ENCODE peak calls at places on chromosome 2, in four cellular contexts. O, I, L and S are unnamed samples.
A peak's percentile ranks its signal among the peaks of the same experiment; 100 is the strongest.

GRCh38 chr2:80288576-80288975 is 16.0 kb downstream of the LRRTM1 start:
- DNase-seq in O (no peak), I (no peak), L (no peak), S (peak; percentile 24)

GRCh38 chr2:222751238-222751637 is 79.8 kb downstream of the MOGAT1 start:
- DNase-seq in O (no peak), I (no peak), L (no peak), S (no peak)

GRCh38 chr2:92074549-92074898 is 2796.7 kb upstream of the TEKT4 start:
- DNase-seq in O (no peak), I (no peak), L (no peak), S (no peak)

GRCh38 chr2:18299423-18300212 is 260.8 kb downstream of the RDH14 start:
- DNase-seq in O (peak; percentile 43), I (peak; percentile 93), L (no peak), S (no peak)

GRCh38 chr2:10891391-10891790 is 20.3 kb upstream of the KCNF1 start:
- DNase-seq in O (no peak), I (no peak), L (no peak), S (no peak)

GRCh38 chr2:54556659-54557121 is 100.6 kb downstream of the SPTBN1 start:
- DNase-seq in O (peak; percentile 20), I (no peak), L (no peak), S (no peak)

GRCh38 chr2:120887844-120888243 is 152.2 kb downstream of the GLI2 start:
- DNase-seq in O (no peak), I (no peak), L (no peak), S (no peak)

GRCh38 chr2:233422050-233422639 is 67.9 kb downstream of the DGKD start:
- DNase-seq in O (peak; percentile 65), I (peak; percentile 47), L (no peak), S (no peak)

GRCh38 chr2:213151437-213152064 is at the start of gene IKZF2:
- DNase-seq in O (peak; percentile 91), I (peak; percentile 93), L (peak; percentile 64), S (peak; percentile 76)

GRCh38 chr2:112021781-112022231 is 33.3 kb upstream of the TMEM87B start:
- DNase-seq in O (no peak), I (no peak), L (no peak), S (no peak)

GRCh38 chr2:112018846-112019245 is 36.2 kb upstream of the TMEM87B start:
- DNase-seq in O (no peak), I (no peak), L (no peak), S (no peak)

GRCh38 chr2:112019510-112019909 is 35.6 kb upstream of the TMEM87B start:
- DNase-seq in O (no peak), I (peak; percentile 37), L (no peak), S (no peak)

GRCh38 chr2:112021269-112021668 is 33.8 kb upstream of the TMEM87B start:
- DNase-seq in O (no peak), I (no peak), L (no peak), S (no peak)

DNA sequence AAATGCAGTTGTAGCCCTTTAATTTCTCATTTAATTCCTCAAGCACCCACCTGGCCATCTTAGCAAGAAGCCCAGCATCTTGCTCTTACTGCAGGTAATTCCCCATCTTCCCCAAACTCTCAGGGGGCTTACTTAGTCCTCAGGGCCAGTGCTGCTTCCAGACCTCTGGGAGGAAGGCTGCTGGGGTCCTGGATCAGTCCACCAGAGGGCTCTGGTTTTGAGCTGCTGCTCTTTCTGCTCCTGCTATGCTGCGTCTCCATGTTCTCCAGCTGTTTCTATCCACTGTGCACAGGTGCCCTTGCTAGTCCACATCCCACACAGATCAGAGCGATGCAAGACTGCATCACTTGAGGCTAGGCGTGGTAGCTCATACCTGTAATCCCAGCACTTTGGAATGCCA is 34.5 kb upstream of the TMEM87B start:
- DNase-seq in O (no peak), I (no peak), L (no peak), S (no peak)
- TF ChIP-seq CTCF in O (no peak), I (no peak), L (no peak), S (peak; percentile 43)

GRCh38 chr2:42054657-42055430 is 7.0 kb downstream of the PKDCC start:
- DNase-seq in O (no peak), I (no peak), L (no peak), S (no peak)
- TF ChIP-seq CTCF in O (peak; percentile 43), I (peak; percentile 3), L (no peak), S (no peak)

GRCh38 chr2:29105375-29105774 is 9.8 kb upstream of the CLIP4 start:
- DNase-seq in O (no peak), I (no peak), L (no peak), S (no peak)
- TF ChIP-seq CTCF in O (no peak), I (no peak), L (no peak), S (peak; percentile 29)

DNA sequence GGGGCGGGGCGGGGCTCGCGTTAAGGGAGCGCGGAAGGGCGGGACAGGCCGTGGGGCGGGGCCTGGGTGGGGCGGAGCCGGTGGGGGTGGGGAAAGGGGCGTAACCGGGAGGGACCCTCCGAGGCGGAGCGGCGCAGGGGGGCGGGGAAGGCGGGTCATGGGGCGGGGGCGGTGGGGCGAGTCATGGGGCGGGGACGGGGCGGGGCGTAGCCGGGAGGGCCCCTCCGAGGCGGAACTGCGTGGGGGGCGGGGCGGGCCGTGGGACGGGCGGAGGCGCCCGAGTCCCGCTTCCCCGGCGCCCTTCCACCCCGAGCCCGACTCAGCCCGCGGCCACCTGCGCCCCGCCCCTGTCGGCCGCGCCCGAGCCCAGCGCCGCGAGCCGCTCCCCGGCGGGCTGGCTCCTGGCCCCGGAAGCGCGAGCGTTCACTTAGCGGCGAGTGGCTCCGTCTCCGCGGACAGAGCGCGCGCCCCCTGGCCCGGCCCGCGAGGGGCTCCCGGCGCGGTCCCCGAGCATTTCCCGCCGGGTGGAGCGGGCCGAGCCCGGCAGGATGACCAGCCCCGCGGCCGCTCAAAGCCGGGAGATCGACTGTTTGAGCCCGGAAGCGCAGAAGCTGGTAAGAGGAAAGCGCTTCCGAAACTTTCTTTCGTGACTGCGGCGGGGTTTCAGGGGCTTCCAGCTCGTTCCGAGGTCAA is 64.7 kb downstream of the LRRFIP1 start:
- DNase-seq in O (peak; percentile 93), I (peak; percentile 91), L (no peak), S (peak; percentile 99)
- TF ChIP-seq CTCF in O (no peak), I (no peak), L (no peak), S (no peak)

GRCh38 chr2:201978333-201978732 is 55.3 kb upstream of the FZD7 start:
- DNase-seq in O (no peak), I (no peak), L (no peak), S (no peak)

GRCh38 chr2:201974651-201975050 is 59.0 kb upstream of the FZD7 start:
- DNase-seq in O (no peak), I (no peak), L (no peak), S (peak; percentile 34)

GRCh38 chr2:201977651-201978050 is 56.0 kb upstream of the FZD7 start:
- DNase-seq in O (no peak), I (peak; percentile 54), L (no peak), S (no peak)

GRCh38 chr2:201975434-201975833 is 58.2 kb upstream of the FZD7 start:
- DNase-seq in O (no peak), I (no peak), L (no peak), S (no peak)

DNA sequence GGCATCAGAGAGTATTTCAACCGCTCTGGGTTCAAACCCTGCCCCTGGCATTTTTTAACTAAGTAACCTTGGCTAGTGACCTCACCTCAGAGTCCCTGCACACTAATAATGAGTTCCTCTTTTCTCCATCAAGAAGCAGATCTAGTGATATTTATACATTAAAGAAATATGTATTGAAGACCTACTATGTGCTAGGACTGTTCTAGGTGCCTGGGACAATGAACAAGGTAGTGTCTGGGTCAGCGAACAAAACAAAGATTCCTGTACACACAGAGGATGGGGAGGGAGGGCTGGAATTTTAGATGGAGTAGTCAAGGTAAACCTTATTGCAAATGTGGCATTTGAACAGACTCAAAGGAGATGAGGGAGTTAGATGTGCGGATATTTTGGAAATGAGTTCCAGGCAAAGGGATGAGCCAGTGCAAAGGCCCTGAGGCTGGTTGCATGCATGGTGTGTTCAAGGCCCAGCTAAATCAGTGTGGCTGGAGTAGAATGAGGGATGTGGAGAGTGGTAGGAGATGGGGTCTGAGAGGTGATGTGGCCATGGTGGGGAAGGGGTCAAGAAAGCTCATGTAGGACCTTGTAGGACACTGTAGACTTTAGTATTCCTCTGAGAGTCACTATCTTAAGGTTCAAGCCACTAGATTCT is 57.6 kb upstream of the FZD7 start:
- DNase-seq in O (no peak), I (no peak), L (no peak), S (no peak)
- TF ChIP-seq CTCF in O (no peak), I (no peak), L (no peak), S (no peak)

GRCh38 chr2:68420254-68420910 is 46.7 kb downstream of the FBXO48 start:
- DNase-seq in O (no peak), I (no peak), L (peak; percentile 81), S (no peak)

GRCh38 chr2:68418419-68418818 is 48.7 kb downstream of the FBXO48 start:
- DNase-seq in O (no peak), I (no peak), L (no peak), S (no peak)

GRCh38 chr2:68416081-68416675 is 50.9 kb downstream of the FBXO48 start:
- DNase-seq in O (no peak), I (peak; percentile 17), L (no peak), S (no peak)

GRCh38 chr2:68417931-68418330 is 49.2 kb downstream of the FBXO48 start:
- DNase-seq in O (no peak), I (no peak), L (no peak), S (no peak)

DNA sequence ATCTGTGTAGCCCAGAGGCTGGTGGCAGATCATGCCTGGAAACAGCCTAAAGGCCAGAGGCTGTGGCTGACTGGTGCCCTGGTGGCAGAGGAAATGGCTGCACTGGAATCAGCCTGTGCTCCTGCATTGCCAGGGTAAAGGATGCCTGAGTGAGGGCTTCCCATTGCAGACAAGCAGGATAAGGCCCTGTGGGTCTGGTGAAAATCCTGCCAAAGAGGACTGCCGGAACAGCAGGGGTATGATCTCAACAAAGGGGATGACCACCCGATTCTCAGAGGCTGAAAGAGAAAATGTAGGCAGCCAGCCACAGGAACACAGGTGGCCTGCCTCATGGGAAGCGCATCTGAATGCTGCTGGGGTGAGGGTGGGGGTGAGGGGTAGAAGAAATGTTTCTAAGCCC is 48.2 kb downstream of the FBXO48 start:
- DNase-seq in O (no peak), I (no peak), L (no peak), S (no peak)
- TF ChIP-seq CTCF in O (no peak), I (no peak), L (no peak), S (no peak)

GRCh38 chr2:230925879-230926765 is 1.1 kb upstream of the GPR55 start:
- DNase-seq in O (no peak), I (peak; percentile 46), L (no peak), S (no peak)
- TF ChIP-seq CTCF in O (no peak), I (no peak), L (no peak), S (no peak)

GRCh38 chr2:45236268-45236667 is 227.0 kb upstream of the SIX2 start:
- DNase-seq in O (no peak), I (no peak), L (no peak), S (no peak)

GRCh38 chr2:45241061-45241561 is 231.9 kb upstream of the SIX2 start:
- DNase-seq in O (no peak), I (peak; percentile 12), L (no peak), S (no peak)

GRCh38 chr2:45242161-45242741 is 233.0 kb upstream of the SIX2 start:
- DNase-seq in O (peak; percentile 67), I (peak; percentile 32), L (no peak), S (peak; percentile 49)

GRCh38 chr2:45237128-45237527 is 227.9 kb upstream of the SIX2 start:
- DNase-seq in O (no peak), I (no peak), L (no peak), S (no peak)

GRCh38 chr2:45237850-45238542 is 228.7 kb upstream of the SIX2 start:
- DNase-seq in O (no peak), I (peak; percentile 93), L (peak; percentile 7), S (no peak)
- TF ChIP-seq CTCF in O (no peak), I (peak; percentile 34), L (no peak), S (no peak)

GRCh38 chr2:241595600-241596140 is 37.1 kb downstream of the BOK start:
- DNase-seq in O (no peak), I (no peak), L (no peak), S (peak; percentile 48)
- TF ChIP-seq CTCF in O (no peak), I (peak; percentile 32), L (peak; percentile 5), S (peak; percentile 65)